ENCODE peak calls at places on chromosomes 12 and 14, in four cellular contexts. D is K562, B is GM12891, P is GM12878. G is an unnamed sample.

GRCh38 chr14:57323703-57324102 is 54.9 kb downstream of the AP5M1 start:
- DNase-seq in P (no peak), D (no peak), B (no peak), G (no peak)

GRCh38 chr12:120886194-120887018 is 17.8 kb downstream of the SPPL3 start:
- DNase-seq in D (no peak), B (no peak), P (peak; percentile 68), G (no peak)

GRCh38 chr12:54935235-54935951 is 49.2 kb downstream of the TESPA1 start:
- DNase-seq in B (peak; percentile 21), D (peak; percentile 68), P (peak; percentile 60), G (peak; percentile 21)

GRCh38 chr14:77011226-77011762 is 17.2 kb downstream of the IRF2BPL start:
- DNase-seq in P (no peak), B (no peak), D (no peak), G (no peak)

GRCh38 chr12:43884683-43885410 is 49.0 kb downstream of the TMEM117 start:
- DNase-seq in D (no peak), P (no peak), B (no peak), G (no peak)

GRCh38 chr14:76422662-76423061 is 46.7 kb downstream of the ESRRB start:
- DNase-seq in P (no peak), D (no peak), B (no peak), G (no peak)

GRCh38 chr12:11658796-11659195 is 9.3 kb downstream of the ETV6 start:
- DNase-seq in B (no peak), P (no peak), D (no peak), G (no peak)

GRCh38 chr14:105993814-105994213 is 467.4 kb downstream of the TMEM121 start:
- DNase-seq in P (no peak), D (no peak), B (no peak), G (no peak)

GRCh38 chr12:114858388-114859146 is 174.6 kb upstream of the TBX3 start:
- DNase-seq in B (no peak), D (no peak), P (no peak), G (no peak)

GRCh38 chr14:64932231-64932630 is 10.3 kb downstream of the GPX2 start:
- DNase-seq in B (no peak), P (no peak), D (no peak), G (no peak)

GRCh38 chr14:73273799-73274198 is 36.5 kb downstream of the PAPLN start:
- DNase-seq in B (no peak), D (no peak), P (no peak), G (no peak)

GRCh38 chr14:31937730-31938346 is 139.3 kb upstream of the ARHGAP5 start:
- DNase-seq in B (peak; percentile 37), P (peak; percentile 55), D (peak; percentile 79), G (no peak)

GRCh38 chr12:117096643-117097042 is 2.6 kb downstream of the TESC start:
- DNase-seq in B (no peak), D (no peak), P (no peak), G (no peak)

GRCh38 chr12:117100251-117100650 is 1.0 kb upstream of the TESC start:
- DNase-seq in B (no peak), P (no peak), D (peak; percentile 65), G (peak; percentile 48)

GRCh38 chr12:117098071-117098360 is 1.2 kb downstream of the TESC start:
- DNase-seq in D (no peak), P (no peak), B (no peak), G (no peak)

GRCh38 chr12:117097159-117097558 is 2.1 kb downstream of the TESC start:
- DNase-seq in B (no peak), P (no peak), D (no peak), G (no peak)

DNA sequence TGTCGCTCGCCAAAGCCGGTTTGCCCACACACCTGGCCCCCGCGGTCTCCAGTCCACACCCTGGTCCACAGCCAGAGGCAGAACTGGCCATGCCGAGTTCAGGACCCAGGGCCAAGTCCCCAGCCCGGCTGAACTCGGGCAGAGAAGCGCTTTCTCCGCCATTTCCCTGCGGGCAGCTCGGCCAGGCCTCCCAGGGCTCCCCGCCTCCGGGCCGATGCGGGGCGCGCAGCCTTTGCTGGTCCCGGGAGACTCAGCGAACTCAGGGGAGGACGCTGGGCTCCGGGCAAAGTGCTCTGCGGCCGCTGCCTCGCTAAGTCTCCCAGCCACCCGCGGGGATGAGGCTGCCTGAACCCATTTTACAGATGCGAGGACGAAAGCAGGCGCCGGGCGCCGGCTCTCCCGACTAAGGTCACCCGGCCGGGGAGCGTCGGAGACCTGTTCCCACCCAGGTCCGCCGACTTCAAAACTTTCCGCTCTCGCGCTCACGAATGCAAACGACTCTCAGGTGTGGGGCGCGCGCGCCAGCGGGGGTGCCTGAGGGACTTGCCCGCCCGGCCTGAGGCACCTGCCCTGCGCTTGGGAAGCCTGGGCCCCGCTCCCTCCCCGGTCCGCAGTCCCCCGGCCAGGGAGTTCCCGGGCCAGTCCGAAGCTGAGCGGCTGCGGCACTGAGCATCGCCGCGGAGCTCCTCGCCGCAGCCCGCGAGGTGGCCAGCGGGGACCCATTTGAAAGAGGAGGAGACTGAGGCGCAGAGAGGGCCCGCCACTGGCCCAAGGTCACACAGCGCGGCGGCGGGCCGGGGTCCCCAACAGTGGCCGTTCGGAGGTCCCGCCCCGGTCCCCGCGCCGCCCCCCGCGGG is 627 bp downstream of the TESC start:
- DNase-seq in B (peak; percentile 58), D (peak; percentile 37), P (no peak), G (no peak)
- TF ChIP-seq SPI1 in B (no peak), D (no peak), P (no peak), G (no peak)

GRCh38 chr14:93105362-93105761 is 10.4 kb downstream of the ITPK1 start:
- DNase-seq in P (no peak), D (no peak), B (no peak), G (peak; percentile 92)
- TF ChIP-seq SPI1 in P (no peak), D (no peak), B (no peak), G (no peak)

GRCh38 chr12:52086944-52087835 is 7.7 kb downstream of the SMIM41 start:
- DNase-seq in P (no peak), B (no peak), D (no peak), G (no peak)

GRCh38 chr12:52090291-52090690 is 10.8 kb downstream of the SMIM41 start:
- DNase-seq in B (no peak), P (no peak), D (no peak), G (no peak)

GRCh38 chr12:52086366-52086765 is 6.9 kb downstream of the SMIM41 start:
- DNase-seq in P (no peak), D (no peak), B (no peak), G (no peak)

GRCh38 chr12:52089491-52089890 is 10.0 kb downstream of the SMIM41 start:
- DNase-seq in B (no peak), P (no peak), D (no peak), G (no peak)

GRCh38 chr12:52087961-52088820 is 8.7 kb downstream of the SMIM41 start:
- DNase-seq in P (no peak), D (no peak), B (no peak), G (no peak)
- TF ChIP-seq SPI1 in P (no peak), D (no peak), B (no peak), G (no peak)

DNA sequence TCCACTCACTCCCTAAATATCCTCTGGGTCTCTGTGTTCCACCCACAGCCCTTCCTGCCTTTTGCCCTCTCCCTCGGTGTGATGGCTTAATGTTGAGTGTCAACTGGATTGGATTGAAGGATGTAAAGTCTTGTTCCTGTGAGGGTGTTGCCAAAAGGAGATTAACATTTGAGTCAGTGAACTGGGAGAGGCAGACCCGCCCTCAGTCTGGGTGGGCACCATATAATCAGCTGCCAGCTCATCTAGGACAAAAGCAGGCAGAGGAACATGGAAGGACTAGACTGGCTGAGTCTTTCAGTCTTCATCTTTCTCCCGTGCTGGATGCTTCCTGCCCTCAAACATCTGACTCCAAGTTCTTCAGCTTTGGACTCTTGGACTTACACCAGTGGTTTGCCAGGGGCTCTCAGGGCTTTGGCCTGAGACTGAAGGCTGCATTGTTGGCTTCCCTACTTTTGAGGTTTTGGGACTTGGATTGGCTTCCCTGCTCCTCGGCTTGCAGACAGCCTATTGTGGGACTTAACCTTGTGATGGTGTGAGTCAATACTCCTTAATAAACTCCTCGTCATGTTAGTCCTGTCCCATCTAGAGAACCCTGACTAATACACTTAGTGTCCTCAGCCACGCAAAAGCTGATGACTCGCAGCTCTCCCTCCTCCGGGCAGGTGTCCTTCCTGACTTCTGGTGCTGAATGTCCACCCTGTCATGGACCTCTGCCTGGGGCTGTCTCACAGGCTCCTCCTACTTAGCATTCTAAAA is 5.9 kb downstream of the DGLUCY start:
- DNase-seq in D (peak; percentile 24), P (no peak), B (no peak), G (no peak)
- TF ChIP-seq SPI1 in D (no peak), P (no peak), B (no peak), G (no peak)

G was measured in HL-60.